ENCODE peak calls at places on chromosomes 7 and 10, in five cellular contexts. Q, P, C, U and I are unnamed samples.

GRCh38 chr7:42843209-42843800 is 68.6 kb downstream of the C7orf25 start:
- DNase-seq in U (no peak), Q (peak), P (no peak), C (peak), I (no peak)

GRCh38 chr7:55493416-55493815 is 78.9 kb downstream of the VOPP1 start:
- DNase-seq in P (no peak), C (no peak), U (no peak), Q (no peak), I (no peak)

GRCh38 chr10:79299397-79300370 is 47.6 kb upstream of the PPIF start:
- DNase-seq in P (no peak), C (no peak), Q (no peak), U (no peak), I (no peak)

GRCh38 chr7:86926732-86927131 is 132.7 kb downstream of the ELAPOR2 start:
- DNase-seq in Q (no peak), U (peak), C (no peak), P (no peak), I (no peak)

GRCh38 chr7:137933270-137934017 is 68.4 kb downstream of the CREB3L2 start:
- DNase-seq in U (no peak), P (no peak), Q (no peak), C (no peak), I (no peak)

GRCh38 chr10:97450828-97451227 is 4.9 kb downstream of the ZDHHC16 start:
- DNase-seq in C (no peak), U (no peak), Q (no peak), P (no peak), I (no peak)

GRCh38 chr10:61810263-61810662 is 91.2 kb upstream of the ARID5B start:
- DNase-seq in Q (no peak), P (no peak), C (no peak), U (no peak), I (no peak)

GRCh38 chr7:125878235-125878928 is 948.8 kb upstream of the POT1 start:
- DNase-seq in C (no peak), P (no peak), U (no peak), Q (no peak), I (no peak)

GRCh38 chr10:44520651-44521050 is 135.8 kb upstream of the CXCL12 start:
- DNase-seq in C (no peak), U (no peak), Q (no peak), P (no peak), I (no peak)

GRCh38 chr7:34823650-34824258 is 165.7 kb downstream of the NPSR1 start:
- DNase-seq in Q (peak), P (no peak), C (peak), U (peak), I (no peak)

GRCh38 chr7:5420841-5421625 is 2.6 kb downstream of the TNRC18 start:
- DNase-seq in Q (no peak), U (no peak), P (no peak), C (peak), I (no peak)

GRCh38 chr10:100508691-100509150 is 10.9 kb downstream of the SEC31B start:
- DNase-seq in U (peak), Q (no peak), P (no peak), C (no peak), I (peak)

GRCh38 chr7:145219461-145219860 is 383.6 kb upstream of the TPK1 start:
- DNase-seq in Q (no peak), C (no peak), P (no peak), U (no peak), I (no peak)

GRCh38 chr7:150402671-150403321 is 23.7 kb downstream of the ZNF775 start:
- DNase-seq in C (no peak), Q (no peak), P (no peak), U (no peak), I (no peak)